ENCODE peak calls at places on chromosomes 3 and 15, in seven cellular contexts. One of them, this sample, is unnamed.

GRCh38 chr15:27064080-27064479 is 93.1 kb downstream of the GABRG3 start:
- DNase-seq in lung: no peak
- DNase-seq in GM10248: no peak
- DNase-seq in activated CD4-positive, alpha-beta T cell treated with anti-CD3 and anti-CD28 coated beads, Interleukin-2, amount 50 U/mL, for 24 hours: no peak
- DNase-seq in EH: no peak
- DNase-seq in substantia nigra: no peak
- DNase-seq in H54: no peak
- DNase-seq in this sample: no peak

GRCh38 chr3:60582285-60582684 is 669.0 kb downstream of the FHIT start:
- DNase-seq in lung: no peak
- DNase-seq in substantia nigra: no peak
- DNase-seq in H54: no peak
- DNase-seq in GM10248: no peak
- DNase-seq in activated CD4-positive, alpha-beta T cell treated with anti-CD3 and anti-CD28 coated beads, Interleukin-2, amount 50 U/mL, for 24 hours: no peak
- DNase-seq in EH: peak; percentile 5
- DNase-seq in this sample: no peak

GRCh38 chr15:77243146-77243545 is 172.2 kb upstream of the TSPAN3 start:
- DNase-seq in GM10248: no peak
- DNase-seq in lung: no peak
- DNase-seq in substantia nigra: no peak
- DNase-seq in EH: peak; percentile 52
- DNase-seq in H54: no peak
- DNase-seq in activated CD4-positive, alpha-beta T cell treated with anti-CD3 and anti-CD28 coated beads, Interleukin-2, amount 50 U/mL, for 24 hours: no peak
- DNase-seq in this sample: no peak

GRCh38 chr3:124034016-124034808 is 42.3 kb upstream of the ROPN1 start:
- DNase-seq in H54: no peak
- DNase-seq in GM10248: peak; percentile 15
- DNase-seq in activated CD4-positive, alpha-beta T cell treated with anti-CD3 and anti-CD28 coated beads, Interleukin-2, amount 50 U/mL, for 24 hours: no peak
- DNase-seq in substantia nigra: no peak
- DNase-seq in EH: peak; percentile 31
- DNase-seq in lung: no peak
- DNase-seq in this sample: no peak

GRCh38 chr15:66288093-66288492 is 5.3 kb upstream of the DIS3L start:
- DNase-seq in EH: no peak
- DNase-seq in GM10248: no peak
- DNase-seq in lung: no peak
- DNase-seq in activated CD4-positive, alpha-beta T cell treated with anti-CD3 and anti-CD28 coated beads, Interleukin-2, amount 50 U/mL, for 24 hours: no peak
- DNase-seq in substantia nigra: no peak
- DNase-seq in H54: no peak
- DNase-seq in this sample: no peak

GRCh38 chr3:111315911-111316310 is 226.1 kb upstream of the CD96 start:
- DNase-seq in EH: peak; percentile 80
- DNase-seq in substantia nigra: no peak
- DNase-seq in activated CD4-positive, alpha-beta T cell treated with anti-CD3 and anti-CD28 coated beads, Interleukin-2, amount 50 U/mL, for 24 hours: no peak
- DNase-seq in H54: no peak
- DNase-seq in lung: no peak
- DNase-seq in GM10248: no peak
- DNase-seq in this sample: no peak

GRCh38 chr3:13352621-13353131 is 67.4 kb downstream of the NUP210 start:
- DNase-seq in H54: peak; percentile 45
- DNase-seq in substantia nigra: no peak
- DNase-seq in activated CD4-positive, alpha-beta T cell treated with anti-CD3 and anti-CD28 coated beads, Interleukin-2, amount 50 U/mL, for 24 hours: no peak
- DNase-seq in lung: no peak
- DNase-seq in GM10248: no peak
- DNase-seq in EH: peak; percentile 73
- DNase-seq in this sample: no peak

GRCh38 chr15:81567924-81568323 is 193.9 kb upstream of the TMC3 start:
- DNase-seq in substantia nigra: no peak
- DNase-seq in H54: no peak
- DNase-seq in lung: no peak
- DNase-seq in EH: no peak
- DNase-seq in GM10248: no peak
- DNase-seq in activated CD4-positive, alpha-beta T cell treated with anti-CD3 and anti-CD28 coated beads, Interleukin-2, amount 50 U/mL, for 24 hours: no peak
- DNase-seq in this sample: no peak

GRCh38 chr15:40150163-40150925 is 10.5 kb upstream of the BUB1B start:
- DNase-seq in lung: peak; percentile 39
- DNase-seq in activated CD4-positive, alpha-beta T cell treated with anti-CD3 and anti-CD28 coated beads, Interleukin-2, amount 50 U/mL, for 24 hours: no peak
- DNase-seq in H54: peak; percentile 63
- DNase-seq in GM10248: no peak
- DNase-seq in EH: peak; percentile 63
- DNase-seq in substantia nigra: no peak
- DNase-seq in this sample: no peak

GRCh38 chr15:69647160-69647513 is 194.5 kb downstream of the RPLP1 start:
- DNase-seq in activated CD4-positive, alpha-beta T cell treated with anti-CD3 and anti-CD28 coated beads, Interleukin-2, amount 50 U/mL, for 24 hours: no peak
- DNase-seq in H54: no peak
- DNase-seq in lung: no peak
- DNase-seq in EH: no peak
- DNase-seq in substantia nigra: no peak
- DNase-seq in GM10248: no peak
- DNase-seq in this sample: no peak

GRCh38 chr15:53513431-53513830 is 246.0 kb downstream of the WDR72 start:
- DNase-seq in lung: no peak
- DNase-seq in GM10248: no peak
- DNase-seq in EH: no peak
- DNase-seq in substantia nigra: no peak
- DNase-seq in H54: no peak
- DNase-seq in activated CD4-positive, alpha-beta T cell treated with anti-CD3 and anti-CD28 coated beads, Interleukin-2, amount 50 U/mL, for 24 hours: no peak
- DNase-seq in this sample: no peak

GRCh38 chr15:62306851-62307504 is 141.9 kb upstream of the C2CD4B start:
- DNase-seq in H54: peak; percentile 33
- DNase-seq in GM10248: peak; percentile 56
- DNase-seq in lung: peak; percentile 62
- DNase-seq in substantia nigra: no peak
- DNase-seq in activated CD4-positive, alpha-beta T cell treated with anti-CD3 and anti-CD28 coated beads, Interleukin-2, amount 50 U/mL, for 24 hours: no peak
- DNase-seq in EH: peak; percentile 80
- DNase-seq in this sample: no peak

GRCh38 chr3:71129611-71130515 is 453.7 kb downstream of the FOXP1 start:
- DNase-seq in EH: peak; percentile 46
- DNase-seq in substantia nigra: no peak
- DNase-seq in lung: no peak
- DNase-seq in H54: no peak
- DNase-seq in activated CD4-positive, alpha-beta T cell treated with anti-CD3 and anti-CD28 coated beads, Interleukin-2, amount 50 U/mL, for 24 hours: no peak
- DNase-seq in GM10248: no peak
- DNase-seq in this sample: peak; percentile 10